ENCODE peak calls at places on chromosomes 4 and X, in ten cellular contexts. One of them, this sample, is unnamed.

GRCh38 chr4:185304944-185305690 is 90.6 kb downstream of the LRP2BP start:
- DNase-seq in cerebellum: no peak
- DNase-seq in stimulated activated CD4-positive, alpha-beta T cell treated with anti-CD3 and anti-CD28 coated beads, TNF-alpha, amount 100 ng/mL, for 4 hours: no peak
- DNase-seq in H7: peak; percentile 15
- DNase-seq in HCEC 1CT: peak; percentile 20
- DNase-seq in AML-193: no peak
- DNase-seq in glutamatergic neuron: peak; percentile 26
- DNase-seq in neural crest cell: no peak
- DNase-seq in IMR-90: peak; percentile 25
- DNase-seq in activated CD8-positive, alpha-beta T cell treated with anti-CD3 and anti-CD28 coated beads, Interleukin-2, amount 10 ng/mL, durations not matched to agents 7 days and 5 days: peak; percentile 43
- DNase-seq in this sample: peak; percentile 49

GRCh38 chr4:17236686-17237085 is 275.2 kb downstream of the QDPR start:
- DNase-seq in activated CD8-positive, alpha-beta T cell treated with anti-CD3 and anti-CD28 coated beads, Interleukin-2, amount 10 ng/mL, durations not matched to agents 7 days and 5 days: no peak
- DNase-seq in stimulated activated CD4-positive, alpha-beta T cell treated with anti-CD3 and anti-CD28 coated beads, TNF-alpha, amount 100 ng/mL, for 4 hours: no peak
- DNase-seq in IMR-90: peak; percentile 87
- DNase-seq in H7: no peak
- DNase-seq in glutamatergic neuron: no peak
- DNase-seq in AML-193: no peak
- DNase-seq in neural crest cell: no peak
- DNase-seq in cerebellum: no peak
- DNase-seq in HCEC 1CT: peak; percentile 66
- DNase-seq in this sample: no peak

GRCh38 chr4:153083447-153083921 is 120.8 kb upstream of the TRIM2 start:
- DNase-seq in AML-193: peak; percentile 68
- DNase-seq in stimulated activated CD4-positive, alpha-beta T cell treated with anti-CD3 and anti-CD28 coated beads, TNF-alpha, amount 100 ng/mL, for 4 hours: peak; percentile 10
- DNase-seq in neural crest cell: peak; percentile 61
- DNase-seq in activated CD8-positive, alpha-beta T cell treated with anti-CD3 and anti-CD28 coated beads, Interleukin-2, amount 10 ng/mL, durations not matched to agents 7 days and 5 days: peak; percentile 68
- DNase-seq in cerebellum: peak; percentile 81
- DNase-seq in IMR-90: peak; percentile 78
- DNase-seq in HCEC 1CT: peak; percentile 62
- DNase-seq in glutamatergic neuron: peak; percentile 50
- DNase-seq in H7: peak; percentile 66
- DNase-seq in this sample: peak; percentile 68

GRCh38 chrX:11265352-11265751 is 27.9 kb upstream of the AMELX start:
- DNase-seq in glutamatergic neuron: no peak
- DNase-seq in cerebellum: no peak
- DNase-seq in stimulated activated CD4-positive, alpha-beta T cell treated with anti-CD3 and anti-CD28 coated beads, TNF-alpha, amount 100 ng/mL, for 4 hours: no peak
- DNase-seq in AML-193: no peak
- DNase-seq in IMR-90: no peak
- DNase-seq in activated CD8-positive, alpha-beta T cell treated with anti-CD3 and anti-CD28 coated beads, Interleukin-2, amount 10 ng/mL, durations not matched to agents 7 days and 5 days: no peak
- DNase-seq in H7: no peak
- DNase-seq in neural crest cell: no peak
- DNase-seq in HCEC 1CT: no peak
- DNase-seq in this sample: no peak

GRCh38 chr4:59655996-59656395 is 1544.1 kb upstream of the ADGRL3 start:
- DNase-seq in AML-193: no peak
- DNase-seq in stimulated activated CD4-positive, alpha-beta T cell treated with anti-CD3 and anti-CD28 coated beads, TNF-alpha, amount 100 ng/mL, for 4 hours: no peak
- DNase-seq in glutamatergic neuron: peak; percentile 55
- DNase-seq in cerebellum: no peak
- DNase-seq in HCEC 1CT: no peak
- DNase-seq in H7: no peak
- DNase-seq in IMR-90: no peak
- DNase-seq in neural crest cell: no peak
- DNase-seq in activated CD8-positive, alpha-beta T cell treated with anti-CD3 and anti-CD28 coated beads, Interleukin-2, amount 10 ng/mL, durations not matched to agents 7 days and 5 days: no peak
- DNase-seq in this sample: no peak

GRCh38 chr4:1882850-1883271 is 11.7 kb downstream of the NSD2 start:
- DNase-seq in H7: no peak
- DNase-seq in HCEC 1CT: no peak
- DNase-seq in neural crest cell: no peak
- DNase-seq in stimulated activated CD4-positive, alpha-beta T cell treated with anti-CD3 and anti-CD28 coated beads, TNF-alpha, amount 100 ng/mL, for 4 hours: no peak
- DNase-seq in AML-193: no peak
- DNase-seq in IMR-90: no peak
- DNase-seq in glutamatergic neuron: no peak
- DNase-seq in cerebellum: no peak
- DNase-seq in activated CD8-positive, alpha-beta T cell treated with anti-CD3 and anti-CD28 coated beads, Interleukin-2, amount 10 ng/mL, durations not matched to agents 7 days and 5 days: no peak
- DNase-seq in this sample: no peak

GRCh38 chr4:112563431-112564200 is 47.6 kb upstream of the NEUROG2 start:
- DNase-seq in H7: no peak
- DNase-seq in cerebellum: no peak
- DNase-seq in AML-193: no peak
- DNase-seq in IMR-90: no peak
- DNase-seq in neural crest cell: no peak
- DNase-seq in glutamatergic neuron: no peak
- DNase-seq in HCEC 1CT: no peak
- DNase-seq in activated CD8-positive, alpha-beta T cell treated with anti-CD3 and anti-CD28 coated beads, Interleukin-2, amount 10 ng/mL, durations not matched to agents 7 days and 5 days: no peak
- DNase-seq in stimulated activated CD4-positive, alpha-beta T cell treated with anti-CD3 and anti-CD28 coated beads, TNF-alpha, amount 100 ng/mL, for 4 hours: no peak
- DNase-seq in this sample: no peak

GRCh38 chr4:160180206-160180605 is 1077.3 kb downstream of the RAPGEF2 start:
- DNase-seq in cerebellum: no peak
- DNase-seq in H7: no peak
- DNase-seq in glutamatergic neuron: no peak
- DNase-seq in activated CD8-positive, alpha-beta T cell treated with anti-CD3 and anti-CD28 coated beads, Interleukin-2, amount 10 ng/mL, durations not matched to agents 7 days and 5 days: no peak
- DNase-seq in HCEC 1CT: no peak
- DNase-seq in stimulated activated CD4-positive, alpha-beta T cell treated with anti-CD3 and anti-CD28 coated beads, TNF-alpha, amount 100 ng/mL, for 4 hours: no peak
- DNase-seq in IMR-90: no peak
- DNase-seq in AML-193: no peak
- DNase-seq in neural crest cell: no peak
- DNase-seq in this sample: no peak

GRCh38 chr4:7812191-7812860 is 127.3 kb downstream of the AFAP1 start:
- DNase-seq in cerebellum: no peak
- DNase-seq in IMR-90: peak; percentile 56
- DNase-seq in H7: no peak
- DNase-seq in AML-193: no peak
- DNase-seq in activated CD8-positive, alpha-beta T cell treated with anti-CD3 and anti-CD28 coated beads, Interleukin-2, amount 10 ng/mL, durations not matched to agents 7 days and 5 days: no peak
- DNase-seq in glutamatergic neuron: no peak
- DNase-seq in neural crest cell: no peak
- DNase-seq in HCEC 1CT: no peak
- DNase-seq in stimulated activated CD4-positive, alpha-beta T cell treated with anti-CD3 and anti-CD28 coated beads, TNF-alpha, amount 100 ng/mL, for 4 hours: no peak
- DNase-seq in this sample: no peak

GRCh38 chrX:74343327-74343969 is 39.5 kb downstream of the ZCCHC13 start:
- DNase-seq in IMR-90: no peak
- DNase-seq in neural crest cell: no peak
- DNase-seq in stimulated activated CD4-positive, alpha-beta T cell treated with anti-CD3 and anti-CD28 coated beads, TNF-alpha, amount 100 ng/mL, for 4 hours: no peak
- DNase-seq in AML-193: no peak
- DNase-seq in glutamatergic neuron: no peak
- DNase-seq in cerebellum: no peak
- DNase-seq in H7: no peak
- DNase-seq in HCEC 1CT: no peak
- DNase-seq in activated CD8-positive, alpha-beta T cell treated with anti-CD3 and anti-CD28 coated beads, Interleukin-2, amount 10 ng/mL, durations not matched to agents 7 days and 5 days: no peak
- DNase-seq in this sample: no peak

GRCh38 chr4:73844352-73844751 is 7.9 kb downstream of the CXCL6 start:
- DNase-seq in IMR-90: peak; percentile 66
- DNase-seq in AML-193: peak; percentile 70
- DNase-seq in glutamatergic neuron: no peak
- DNase-seq in cerebellum: no peak
- DNase-seq in H7: no peak
- DNase-seq in HCEC 1CT: peak; percentile 71
- DNase-seq in neural crest cell: no peak
- DNase-seq in activated CD8-positive, alpha-beta T cell treated with anti-CD3 and anti-CD28 coated beads, Interleukin-2, amount 10 ng/mL, durations not matched to agents 7 days and 5 days: no peak
- DNase-seq in stimulated activated CD4-positive, alpha-beta T cell treated with anti-CD3 and anti-CD28 coated beads, TNF-alpha, amount 100 ng/mL, for 4 hours: no peak
- DNase-seq in this sample: no peak

GRCh38 chr4:128279624-128280225 is 7.9 kb downstream of the PGRMC2 start:
- DNase-seq in AML-193: no peak
- DNase-seq in neural crest cell: no peak
- DNase-seq in H7: no peak
- DNase-seq in activated CD8-positive, alpha-beta T cell treated with anti-CD3 and anti-CD28 coated beads, Interleukin-2, amount 10 ng/mL, durations not matched to agents 7 days and 5 days: no peak
- DNase-seq in IMR-90: no peak
- DNase-seq in cerebellum: no peak
- DNase-seq in stimulated activated CD4-positive, alpha-beta T cell treated with anti-CD3 and anti-CD28 coated beads, TNF-alpha, amount 100 ng/mL, for 4 hours: no peak
- DNase-seq in glutamatergic neuron: no peak
- DNase-seq in HCEC 1CT: peak; percentile 15
- DNase-seq in this sample: no peak

GRCh38 chrX:86148024-86148511 is at the start of gene DACH2:
- DNase-seq in cerebellum: peak; percentile 10
- DNase-seq in HCEC 1CT: peak; percentile 67
- DNase-seq in H7: peak; percentile 87
- DNase-seq in glutamatergic neuron: peak; percentile 78
- DNase-seq in IMR-90: peak; percentile 74
- DNase-seq in stimulated activated CD4-positive, alpha-beta T cell treated with anti-CD3 and anti-CD28 coated beads, TNF-alpha, amount 100 ng/mL, for 4 hours: peak; percentile 5
- DNase-seq in neural crest cell: peak; percentile 73
- DNase-seq in activated CD8-positive, alpha-beta T cell treated with anti-CD3 and anti-CD28 coated beads, Interleukin-2, amount 10 ng/mL, durations not matched to agents 7 days and 5 days: peak; percentile 23
- DNase-seq in AML-193: no peak
- DNase-seq in this sample: peak; percentile 87

GRCh38 chrX:35842657-35843056 is 44.5 kb downstream of the MAGEB16 start:
- DNase-seq in stimulated activated CD4-positive, alpha-beta T cell treated with anti-CD3 and anti-CD28 coated beads, TNF-alpha, amount 100 ng/mL, for 4 hours: no peak
- DNase-seq in activated CD8-positive, alpha-beta T cell treated with anti-CD3 and anti-CD28 coated beads, Interleukin-2, amount 10 ng/mL, durations not matched to agents 7 days and 5 days: no peak
- DNase-seq in AML-193: peak; percentile 46
- DNase-seq in H7: no peak
- DNase-seq in HCEC 1CT: no peak
- DNase-seq in IMR-90: no peak
- DNase-seq in cerebellum: no peak
- DNase-seq in neural crest cell: no peak
- DNase-seq in glutamatergic neuron: no peak
- DNase-seq in this sample: no peak

GRCh38 chr4:141962486-141962885 is 326.1 kb downstream of the IL15 start:
- DNase-seq in activated CD8-positive, alpha-beta T cell treated with anti-CD3 and anti-CD28 coated beads, Interleukin-2, amount 10 ng/mL, durations not matched to agents 7 days and 5 days: no peak
- DNase-seq in H7: no peak
- DNase-seq in IMR-90: no peak
- DNase-seq in cerebellum: peak; percentile 38
- DNase-seq in stimulated activated CD4-positive, alpha-beta T cell treated with anti-CD3 and anti-CD28 coated beads, TNF-alpha, amount 100 ng/mL, for 4 hours: no peak
- DNase-seq in glutamatergic neuron: no peak
- DNase-seq in HCEC 1CT: no peak
- DNase-seq in AML-193: no peak
- DNase-seq in neural crest cell: no peak
- DNase-seq in this sample: no peak